ENCODE peak calls at places on chromosomes 1 and 21, in five cellular contexts. X is heart right ventricle, A is GM23338, B is BJ, I is AG09309. T is an unnamed sample.

GRCh38 chr1:245542365-245542764 is 387.6 kb downstream of the KIF26B start:
- DNase-seq in X (no peak), A (no peak), B (no peak), I (no peak), T (no peak)

GRCh38 chr1:180309338-180309737 is 79.3 kb downstream of the LHX4 start:
- DNase-seq in X (no peak), A (no peak), B (no peak), I (peak; percentile 11), T (no peak)

GRCh38 chr1:56868761-56869160 is 14.2 kb downstream of the C8A start:
- DNase-seq in X (no peak), A (no peak), B (no peak), I (peak; percentile 21), T (no peak)

GRCh38 chr1:9590201-9590600 is 1.5 kb downstream of the TMEM201 start:
- DNase-seq in X (no peak), A (no peak), B (no peak), I (no peak), T (peak; percentile 69)

GRCh38 chr1:185938396-185938795 is 204.2 kb downstream of the HMCN1 start:
- DNase-seq in X (no peak), A (no peak), B (no peak), I (no peak), T (no peak)

GRCh38 chr1:9069324-9070100 is at the start of gene SLC2A5:
- DNase-seq in X (peak; percentile 33), A (no peak), B (no peak), I (no peak), T (peak; percentile 81)

GRCh38 chr1:116273042-116273783 is 99.8 kb upstream of the ATP1A1 start:
- DNase-seq in X (peak; percentile 53), A (no peak), B (no peak), I (no peak), T (no peak)

GRCh38 chr1:36154765-36155559 is 998 bp upstream of the MAP7D1 start:
- DNase-seq in X (peak; percentile 60), A (peak; percentile 48), B (no peak), I (no peak), T (peak; percentile 85)

GRCh38 chr1:85599638-85600037 is 19.1 kb downstream of the CCN1 start:
- DNase-seq in X (no peak), A (no peak), B (no peak), I (no peak), T (no peak)

GRCh38 chr1:35518183-35518582 is 39.0 kb downstream of the KIAA0319L start:
- DNase-seq in X (no peak), A (no peak), B (no peak), I (no peak), T (no peak)

GRCh38 chr1:20899154-20899972 is 112.3 kb upstream of the HP1BP3 start:
- DNase-seq in X (no peak), A (no peak), B (no peak), I (no peak), T (no peak)

GRCh38 chr21:45588861-45589491 is 46.7 kb upstream of the SLC19A1 start:
- DNase-seq in X (no peak), A (no peak), B (no peak), I (no peak), T (no peak)

GRCh38 chr21:45591619-45592207 is 49.5 kb upstream of the SLC19A1 start:
- DNase-seq in X (no peak), A (no peak), B (no peak), I (no peak), T (peak; percentile 19)

GRCh38 chr21:45590726-45591618 is 48.7 kb upstream of the SLC19A1 start:
- DNase-seq in X (peak; percentile 47), A (peak; percentile 54), B (no peak), I (no peak), T (peak; percentile 88)

GRCh38 chr21:45589686-45590245 is 47.5 kb upstream of the SLC19A1 start:
- DNase-seq in X (no peak), A (peak; percentile 60), B (no peak), I (no peak), T (no peak)

GRCh38 chr21:45590246-45590725 is 48.0 kb upstream of the SLC19A1 start:
- DNase-seq in X (peak; percentile 78), A (peak; percentile 83), B (no peak), I (no peak), T (peak; percentile 91)
- H3K4me3 ChIP-seq in X (peak overlapping the region; percentile 37), A (peak overlapping the region; percentile 64), B (peak overlapping the region; percentile 43), I (peak overlapping the region; percentile 16), T (peak overlapping the region; percentile 43)

GRCh38 chr1:24999906-25000305 is 69.8 kb upstream of the RUNX3 start:
- DNase-seq in X (no peak), A (no peak), B (no peak), I (no peak), T (peak; percentile 45)

GRCh38 chr1:25004355-25004754 is 74.3 kb upstream of the RUNX3 start:
- DNase-seq in X (no peak), A (no peak), B (no peak), I (no peak), T (no peak)

GRCh38 chr1:25001125-25001915 is 71.2 kb upstream of the RUNX3 start:
- DNase-seq in X (no peak), A (peak; percentile 16), B (no peak), I (no peak), T (no peak)

GRCh38 chr1:25003457-25004190 is 73.5 kb upstream of the RUNX3 start:
- DNase-seq in X (no peak), A (no peak), B (no peak), I (no peak), T (no peak)

GRCh38 chr1:25003000-25003399 is 72.9 kb upstream of the RUNX3 start:
- DNase-seq in X (no peak), A (no peak), B (no peak), I (no peak), T (no peak)
- H3K4me3 ChIP-seq in X (no peak overlapping the region), A (no peak overlapping the region), B (no peak overlapping the region), I (no peak overlapping the region), T (no peak overlapping the region)

DNA sequence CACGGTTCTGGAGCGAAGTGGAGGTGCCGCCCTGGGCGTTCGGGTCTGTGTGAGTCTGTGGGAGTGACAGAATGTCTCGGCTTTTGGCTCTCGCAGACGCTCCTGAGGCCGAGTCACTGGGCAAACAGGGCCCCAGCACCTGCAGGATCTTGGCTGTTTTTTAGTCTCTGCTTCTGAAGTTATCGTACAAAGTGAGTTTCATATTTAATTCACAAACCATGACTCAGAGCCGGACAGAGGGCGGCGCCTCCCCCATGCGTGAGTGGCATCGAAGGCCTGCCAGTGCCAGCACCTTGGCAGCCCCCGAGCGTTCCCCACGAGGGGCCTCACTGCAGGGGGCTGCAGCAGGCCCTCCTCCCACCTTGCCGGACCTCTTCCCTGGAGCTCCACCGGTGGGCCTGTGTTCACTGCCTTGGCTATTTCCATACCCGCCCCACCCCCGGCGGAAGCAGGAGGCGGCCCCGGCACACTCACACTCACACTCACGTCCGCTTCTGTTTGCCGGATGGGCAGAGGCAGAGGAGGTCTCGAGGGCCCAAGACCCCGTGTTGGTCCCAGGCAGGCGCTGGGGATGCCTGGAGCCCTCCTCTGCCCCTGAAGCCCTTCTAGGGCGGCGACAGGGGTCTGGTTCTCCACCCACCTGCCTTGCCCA is 56.3 kb downstream of the MORN1 start:
- DNase-seq in X (no peak), A (no peak), B (no peak), I (no peak), T (no peak)
- H3K4me3 ChIP-seq in X (no peak overlapping the region), A (no peak overlapping the region), B (no peak overlapping the region), I (no peak overlapping the region), T (no peak overlapping the region)

GRCh38 chr1:52367272-52367671 is 1.3 kb upstream of the CC2D1B start:
- DNase-seq in X (no peak), A (no peak), B (no peak), I (no peak), T (no peak)

GRCh38 chr1:52365746-52366516 is at the start of gene CC2D1B:
- DNase-seq in X (peak; percentile 99), A (peak; percentile 98), B (peak; percentile 86), I (peak; percentile 71), T (peak; percentile 100)

GRCh38 chr1:52366517-52366827 is 467 bp upstream of the CC2D1B start:
- DNase-seq in X (no peak), A (no peak), B (no peak), I (no peak), T (no peak)

GRCh38 chr1:52365091-52365745 is 787 bp downstream of the CC2D1B start:
- DNase-seq in X (peak; percentile 38), A (peak; percentile 49), B (peak; percentile 35), I (peak; percentile 10), T (peak; percentile 83)

DNA sequence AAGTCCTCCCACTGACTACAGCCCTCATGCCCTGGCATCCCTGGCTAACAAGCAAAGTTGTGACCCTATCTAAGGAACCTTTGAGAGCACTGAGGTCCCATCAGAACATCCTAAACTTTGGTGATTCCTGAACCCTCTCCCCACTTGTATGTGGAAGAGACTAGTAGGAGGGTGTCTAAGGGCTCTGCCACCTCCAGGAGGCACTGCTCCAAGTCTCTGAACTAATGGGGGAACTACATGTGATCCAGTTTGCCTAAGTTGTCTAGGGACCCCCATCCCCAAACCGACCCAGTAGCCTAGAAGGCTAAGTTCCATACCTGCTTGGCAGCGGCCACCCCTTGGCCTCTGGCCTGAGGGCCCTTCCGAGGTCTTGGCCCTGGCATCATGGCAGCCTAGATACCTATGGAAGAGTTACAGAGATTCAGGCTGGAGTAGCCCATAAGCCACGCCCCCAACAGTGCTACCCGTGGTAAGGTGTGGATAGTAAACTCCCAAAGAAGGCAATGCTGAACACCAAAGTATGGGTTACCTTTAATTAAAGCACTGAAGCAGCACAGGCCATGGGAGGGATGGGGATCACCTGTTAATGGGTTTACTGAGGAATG is 1.7 kb downstream of the CC2D1B start:
- DNase-seq in X (no peak), A (peak; percentile 42), B (no peak), I (no peak), T (no peak)
- H3K4me3 ChIP-seq in X (no peak overlapping the region), A (peak overlapping the region; percentile 95), B (peak overlapping the region; percentile 97), I (no peak overlapping the region), T (no peak overlapping the region)

GRCh38 chr21:27212444-27212843 is 245.6 kb upstream of the ADAMTS5 start:
- DNase-seq in X (no peak), A (no peak), B (no peak), I (no peak), T (no peak)
- H3K4me3 ChIP-seq in X (no peak overlapping the region), A (no peak overlapping the region), B (no peak overlapping the region), I (no peak overlapping the region), T (no peak overlapping the region)

GRCh38 chr1:199959775-199960110 is 67.8 kb upstream of the NR5A2 start:
- DNase-seq in X (no peak), A (no peak), B (no peak), I (no peak), T (no peak)
- H3K4me3 ChIP-seq in X (no peak overlapping the region), A (no peak overlapping the region), B (no peak overlapping the region), I (no peak overlapping the region), T (no peak overlapping the region)

GRCh38 chr1:14946567-14947285 is 206.8 kb upstream of the TMEM51 start:
- DNase-seq in X (no peak), A (no peak), B (no peak), I (no peak), T (no peak)
- H3K4me3 ChIP-seq in X (no peak overlapping the region), A (no peak overlapping the region), B (peak overlapping the region; percentile 25), I (peak overlapping the region; percentile 16), T (peak overlapping the region; percentile 9)

GRCh38 chr1:28417441-28418277 is 48.1 kb downstream of the PHACTR4 start:
- DNase-seq in X (no peak), A (no peak), B (no peak), I (peak; percentile 74), T (no peak)
- H3K4me3 ChIP-seq in X (no peak overlapping the region), A (no peak overlapping the region), B (no peak overlapping the region), I (no peak overlapping the region), T (peak overlapping the region; percentile 23)

GRCh38 chr1:165392634-165393571 is 36.4 kb upstream of the LMX1A start:
- DNase-seq in X (peak; percentile 81), A (peak; percentile 89), B (peak; percentile 60), I (peak; percentile 89), T (peak; percentile 95)
- H3K4me3 ChIP-seq in X (no peak overlapping the region), A (peak overlapping the region; percentile 49), B (no peak overlapping the region), I (no peak overlapping the region), T (no peak overlapping the region)